ENCODE peak calls at places on chromosomes 6 and 20, in six cellular contexts. K is activated CD8-positive, alpha-beta memory T cell treated with anti-CD3 and anti-CD28 coated beads for 4 hours; I is omental fat pad; C is mesothelial cell of epicardium; G is BJ; P is CD4-positive, alpha-beta T cell. R is an unnamed sample.
A peak's percentile ranks its signal among the peaks of the same experiment; 100 is the strongest.

GRCh38 chr20:21623074-21623780 is 82.2 kb upstream of the PAX1 start:
- DNase-seq in P (no peak), K (no peak), I (no peak), G (no peak), C (no peak), R (no peak)

GRCh38 chr6:121531658-121532167 is 96.3 kb downstream of the GJA1 start:
- DNase-seq in I (no peak), K (no peak), C (no peak), P (no peak), G (no peak), R (no peak)

GRCh38 chr6:45438849-45439406 is 61.2 kb upstream of the SUPT3H start:
- DNase-seq in K (no peak), C (no peak), P (no peak), G (no peak), I (no peak), R (no peak)

GRCh38 chr6:85483041-85483700 is 33.3 kb downstream of the NT5E start:
- DNase-seq in K (peak; percentile 66), G (no peak), I (peak; percentile 83), C (peak; percentile 33), P (peak; percentile 72), R (peak; percentile 92)

GRCh38 chr6:168655462-168656152 is 214.6 kb downstream of the SMOC2 start:
- DNase-seq in I (no peak), G (no peak), C (no peak), K (no peak), P (no peak), R (no peak)

GRCh38 chr20:62980380-62980960 is 26.3 kb downstream of the BHLHE23 start:
- DNase-seq in C (no peak), P (no peak), K (no peak), G (peak; percentile 5), I (no peak), R (no peak)

GRCh38 chr20:43710370-43711044 is 16.3 kb downstream of the GTSF1L start:
- DNase-seq in C (no peak), I (no peak), G (no peak), P (no peak), K (no peak), R (no peak)

GRCh38 chr6:108944058-108944457 is 95.8 kb downstream of the ARMC2 start:
- DNase-seq in I (no peak), K (no peak), G (no peak), P (no peak), C (no peak), R (no peak)

GRCh38 chr6:144185133-144185836 is 35.0 kb downstream of the STX11 start:
- DNase-seq in I (no peak), P (no peak), K (no peak), C (no peak), G (no peak), R (no peak)

GRCh38 chr6:29483735-29484134 is 4.0 kb downstream of the MAS1L start:
- DNase-seq in I (no peak), K (no peak), P (no peak), C (no peak), G (no peak), R (no peak)

R was measured in ascending aorta.